ENCODE peak calls at places on chromosomes 12 and 14, in ten cellular contexts. One of them, this sample, is unnamed. For H3K36me3, the result is how much of the 10 kb centered on the place peaks cover.

GRCh38 chr14:56094063-56094462 is 24.1 kb upstream of the PELI2 start:
- DNase-seq in K562: no peak
- DNase-seq in WERI-Rb-1: no peak
- DNase-seq in effector memory CD4-positive, alpha-beta T cell: no peak
- DNase-seq in lung: no peak
- DNase-seq in CD8-positive, alpha-beta T cell: no peak
- DNase-seq in transverse colon: no peak
- DNase-seq in colonic mucosa: no peak
- DNase-seq in OCI-LY7: no peak
- DNase-seq in fibroblast of lung: peak
- DNase-seq in this sample: no peak

GRCh38 chr12:23817345-23817744 is 132.1 kb downstream of the SOX5 start:
- DNase-seq in lung: no peak
- DNase-seq in transverse colon: no peak
- DNase-seq in effector memory CD4-positive, alpha-beta T cell: no peak
- DNase-seq in CD8-positive, alpha-beta T cell: no peak
- DNase-seq in K562: no peak
- DNase-seq in fibroblast of lung: no peak
- DNase-seq in WERI-Rb-1: no peak
- DNase-seq in colonic mucosa: no peak
- DNase-seq in OCI-LY7: no peak
- DNase-seq in this sample: no peak

GRCh38 chr12:132138941-132139871 is 4.9 kb downstream of the DDX51 start:
- DNase-seq in lung: no peak
- DNase-seq in OCI-LY7: no peak
- DNase-seq in fibroblast of lung: no peak
- DNase-seq in effector memory CD4-positive, alpha-beta T cell: no peak
- DNase-seq in CD8-positive, alpha-beta T cell: no peak
- DNase-seq in colonic mucosa: no peak
- DNase-seq in WERI-Rb-1: no peak
- DNase-seq in K562: no peak
- DNase-seq in transverse colon: no peak
- DNase-seq in this sample: no peak

GRCh38 chr12:25829192-25829591 is 129.3 kb upstream of the RASSF8 start:
- DNase-seq in colonic mucosa: no peak
- DNase-seq in transverse colon: peak
- DNase-seq in WERI-Rb-1: no peak
- DNase-seq in fibroblast of lung: peak
- DNase-seq in effector memory CD4-positive, alpha-beta T cell: no peak
- DNase-seq in CD8-positive, alpha-beta T cell: no peak
- DNase-seq in OCI-LY7: no peak
- DNase-seq in K562: no peak
- DNase-seq in lung: no peak
- DNase-seq in this sample: no peak

GRCh38 chr12:104002686-104003085 is 37.0 kb downstream of the TDG start:
- DNase-seq in OCI-LY7: no peak
- DNase-seq in effector memory CD4-positive, alpha-beta T cell: no peak
- DNase-seq in CD8-positive, alpha-beta T cell: no peak
- DNase-seq in colonic mucosa: no peak
- DNase-seq in transverse colon: no peak
- DNase-seq in K562: no peak
- DNase-seq in WERI-Rb-1: no peak
- DNase-seq in lung: no peak
- DNase-seq in fibroblast of lung: no peak
- DNase-seq in this sample: no peak

GRCh38 chr14:88834883-88835431 is 10.5 kb downstream of the TTC8 start:
- DNase-seq in CD8-positive, alpha-beta T cell: no peak
- DNase-seq in effector memory CD4-positive, alpha-beta T cell: no peak
- DNase-seq in K562: no peak
- DNase-seq in transverse colon: no peak
- DNase-seq in colonic mucosa: no peak
- DNase-seq in WERI-Rb-1: no peak
- DNase-seq in fibroblast of lung: peak
- DNase-seq in OCI-LY7: no peak
- DNase-seq in lung: no peak
- DNase-seq in this sample: no peak

GRCh38 chr12:108052260-108052659 is 76.8 kb upstream of the WSCD2 start:
- DNase-seq in fibroblast of lung: no peak
- DNase-seq in effector memory CD4-positive, alpha-beta T cell: no peak
- DNase-seq in lung: no peak
- DNase-seq in transverse colon: no peak
- DNase-seq in CD8-positive, alpha-beta T cell: no peak
- DNase-seq in OCI-LY7: no peak
- DNase-seq in K562: no peak
- DNase-seq in WERI-Rb-1: no peak
- DNase-seq in colonic mucosa: no peak
- DNase-seq in this sample: no peak

GRCh38 chr12:56071648-56072047 is 8.3 kb upstream of the ERBB3 start:
- DNase-seq in K562: no peak
- DNase-seq in WERI-Rb-1: no peak
- DNase-seq in lung: no peak
- DNase-seq in effector memory CD4-positive, alpha-beta T cell: no peak
- DNase-seq in colonic mucosa: no peak
- DNase-seq in fibroblast of lung: peak
- DNase-seq in transverse colon: no peak
- DNase-seq in OCI-LY7: no peak
- DNase-seq in CD8-positive, alpha-beta T cell: no peak
- DNase-seq in this sample: no peak

GRCh38 chr12:80756875-80757274 is 40.2 kb downstream of the MYF5 start:
- DNase-seq in transverse colon: no peak
- DNase-seq in WERI-Rb-1: no peak
- DNase-seq in effector memory CD4-positive, alpha-beta T cell: no peak
- DNase-seq in colonic mucosa: no peak
- DNase-seq in K562: no peak
- DNase-seq in CD8-positive, alpha-beta T cell: no peak
- DNase-seq in OCI-LY7: no peak
- DNase-seq in lung: no peak
- DNase-seq in fibroblast of lung: peak
- DNase-seq in this sample: no peak

GRCh38 chr12:71602745-71603577 is 60.7 kb downstream of the ZFC3H1 start:
- DNase-seq in effector memory CD4-positive, alpha-beta T cell: no peak
- DNase-seq in OCI-LY7: no peak
- DNase-seq in fibroblast of lung: no peak
- DNase-seq in colonic mucosa: no peak
- DNase-seq in CD8-positive, alpha-beta T cell: no peak
- DNase-seq in lung: no peak
- DNase-seq in transverse colon: no peak
- DNase-seq in K562: no peak
- DNase-seq in WERI-Rb-1: no peak
- DNase-seq in this sample: no peak

GRCh38 chr12:71610036-71610795 is 53.4 kb downstream of the ZFC3H1 start:
- DNase-seq in K562: no peak
- DNase-seq in effector memory CD4-positive, alpha-beta T cell: no peak
- DNase-seq in WERI-Rb-1: no peak
- DNase-seq in OCI-LY7: no peak
- DNase-seq in transverse colon: no peak
- DNase-seq in lung: no peak
- DNase-seq in fibroblast of lung: no peak
- DNase-seq in CD8-positive, alpha-beta T cell: no peak
- DNase-seq in colonic mucosa: no peak
- DNase-seq in this sample: no peak

GRCh38 chr12:71605034-71605433 is 58.6 kb downstream of the ZFC3H1 start:
- DNase-seq in CD8-positive, alpha-beta T cell: no peak
- DNase-seq in fibroblast of lung: no peak
- DNase-seq in WERI-Rb-1: no peak
- DNase-seq in lung: no peak
- DNase-seq in OCI-LY7: no peak
- DNase-seq in colonic mucosa: no peak
- DNase-seq in K562: no peak
- DNase-seq in effector memory CD4-positive, alpha-beta T cell: no peak
- DNase-seq in transverse colon: no peak
- DNase-seq in this sample: no peak

DNA sequence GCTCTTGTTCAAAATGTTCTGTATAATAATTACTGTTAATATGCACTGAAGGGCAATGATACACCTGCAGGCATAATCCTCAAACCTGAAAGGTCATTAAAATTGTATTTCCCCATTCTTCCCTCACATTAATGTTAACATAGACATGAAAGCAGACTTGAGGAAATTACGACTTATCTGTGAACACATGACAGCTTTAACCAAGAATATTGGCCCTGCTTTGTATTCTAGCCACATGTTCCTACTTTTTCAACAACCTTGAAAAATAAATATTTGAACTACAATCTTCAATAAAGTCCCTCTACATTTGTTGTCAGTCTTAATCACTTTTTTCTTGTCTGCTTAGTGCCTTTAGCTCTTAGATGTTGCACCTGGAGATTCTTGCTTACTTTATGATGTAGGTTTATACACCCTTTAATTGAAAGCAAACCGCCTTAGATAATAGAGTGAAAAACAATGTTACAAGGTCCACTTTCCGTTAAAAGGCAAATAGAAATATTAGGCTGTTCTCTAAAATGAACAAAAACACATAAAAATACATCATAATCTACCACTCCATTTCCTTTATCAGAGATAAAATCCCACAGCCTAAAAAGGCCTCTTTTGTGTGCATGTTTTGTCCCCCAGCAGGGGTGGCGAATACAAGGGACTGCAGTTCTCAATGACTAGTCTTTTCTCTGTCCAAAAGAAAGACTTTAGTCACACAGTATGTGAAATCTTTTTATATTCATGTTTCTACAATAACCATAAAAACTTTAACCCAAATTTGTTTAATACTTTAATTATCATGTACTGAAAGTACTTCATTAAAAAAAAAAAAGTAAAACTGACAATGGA is 55.9 kb downstream of the ZFC3H1 start:
- DNase-seq in WERI-Rb-1: no peak
- DNase-seq in colonic mucosa: no peak
- DNase-seq in K562: no peak
- DNase-seq in effector memory CD4-positive, alpha-beta T cell: no peak
- DNase-seq in OCI-LY7: no peak
- DNase-seq in CD8-positive, alpha-beta T cell: no peak
- DNase-seq in lung: no peak
- DNase-seq in transverse colon: no peak
- DNase-seq in fibroblast of lung: no peak
- DNase-seq in this sample: no peak
- H3K36me3 ChIP-seq in WERI-Rb-1: under half
- H3K36me3 ChIP-seq in colonic mucosa: under half
- H3K36me3 ChIP-seq in K562: half or more
- H3K36me3 ChIP-seq in effector memory CD4-positive, alpha-beta T cell: under half
- H3K36me3 ChIP-seq in OCI-LY7: half or more
- H3K36me3 ChIP-seq in CD8-positive, alpha-beta T cell: under half
- H3K36me3 ChIP-seq in lung: under half
- H3K36me3 ChIP-seq in transverse colon: under half
- H3K36me3 ChIP-seq in fibroblast of lung: under half
- H3K36me3 ChIP-seq in this sample: under half

GRCh38 chr12:117034249-117034648 is 65.0 kb downstream of the TESC start:
- DNase-seq in effector memory CD4-positive, alpha-beta T cell: no peak
- DNase-seq in fibroblast of lung: no peak
- DNase-seq in lung: no peak
- DNase-seq in transverse colon: no peak
- DNase-seq in OCI-LY7: no peak
- DNase-seq in WERI-Rb-1: peak
- DNase-seq in K562: no peak
- DNase-seq in colonic mucosa: no peak
- DNase-seq in CD8-positive, alpha-beta T cell: no peak
- DNase-seq in this sample: no peak
- H3K36me3 ChIP-seq in effector memory CD4-positive, alpha-beta T cell: under half
- H3K36me3 ChIP-seq in fibroblast of lung: under half
- H3K36me3 ChIP-seq in lung: under half
- H3K36me3 ChIP-seq in transverse colon: under half
- H3K36me3 ChIP-seq in OCI-LY7: under half
- H3K36me3 ChIP-seq in WERI-Rb-1: under half
- H3K36me3 ChIP-seq in K562: under half
- H3K36me3 ChIP-seq in colonic mucosa: under half
- H3K36me3 ChIP-seq in CD8-positive, alpha-beta T cell: under half
- H3K36me3 ChIP-seq in this sample: under half

DNA sequence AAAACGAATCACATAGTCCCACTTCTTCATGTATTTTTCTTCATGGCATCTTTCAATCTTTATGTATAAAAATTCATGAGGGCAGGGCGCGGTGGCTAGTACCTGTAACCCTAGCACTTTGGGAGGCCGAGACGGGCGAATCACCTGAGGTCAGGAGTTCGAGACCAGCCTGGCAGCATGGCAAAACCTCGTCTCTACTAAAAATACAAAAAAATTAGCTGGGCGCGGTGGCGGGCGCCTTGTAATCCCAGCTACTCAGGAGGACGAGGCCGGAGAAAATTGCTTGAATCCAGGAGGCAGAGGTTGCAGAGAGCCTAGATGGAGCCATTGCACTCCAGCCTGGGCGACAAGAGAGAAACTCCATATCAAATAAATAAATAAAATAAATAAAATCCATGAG is 2.5 kb upstream of the GABARAPL1 start:
- DNase-seq in WERI-Rb-1: no peak
- DNase-seq in fibroblast of lung: no peak
- DNase-seq in colonic mucosa: no peak
- DNase-seq in K562: no peak
- DNase-seq in CD8-positive, alpha-beta T cell: no peak
- DNase-seq in transverse colon: no peak
- DNase-seq in OCI-LY7: no peak
- DNase-seq in effector memory CD4-positive, alpha-beta T cell: no peak
- DNase-seq in lung: no peak
- DNase-seq in this sample: no peak
- H3K36me3 ChIP-seq in WERI-Rb-1: under half
- H3K36me3 ChIP-seq in fibroblast of lung: under half
- H3K36me3 ChIP-seq in colonic mucosa: under half
- H3K36me3 ChIP-seq in K562: under half
- H3K36me3 ChIP-seq in CD8-positive, alpha-beta T cell: under half
- H3K36me3 ChIP-seq in transverse colon: under half
- H3K36me3 ChIP-seq in OCI-LY7: under half
- H3K36me3 ChIP-seq in effector memory CD4-positive, alpha-beta T cell: under half
- H3K36me3 ChIP-seq in lung: under half
- H3K36me3 ChIP-seq in this sample: under half

GRCh38 chr12:120137833-120138232 is 21.3 kb upstream of the RAB35 start:
- DNase-seq in colonic mucosa: no peak
- DNase-seq in fibroblast of lung: no peak
- DNase-seq in lung: no peak
- DNase-seq in OCI-LY7: no peak
- DNase-seq in CD8-positive, alpha-beta T cell: no peak
- DNase-seq in transverse colon: no peak
- DNase-seq in WERI-Rb-1: no peak
- DNase-seq in effector memory CD4-positive, alpha-beta T cell: no peak
- DNase-seq in K562: no peak
- DNase-seq in this sample: no peak

GRCh38 chr12:120132863-120133385 is 16.4 kb upstream of the RAB35 start:
- DNase-seq in K562: no peak
- DNase-seq in lung: no peak
- DNase-seq in OCI-LY7: peak
- DNase-seq in colonic mucosa: no peak
- DNase-seq in WERI-Rb-1: no peak
- DNase-seq in effector memory CD4-positive, alpha-beta T cell: no peak
- DNase-seq in CD8-positive, alpha-beta T cell: no peak
- DNase-seq in fibroblast of lung: no peak
- DNase-seq in transverse colon: peak
- DNase-seq in this sample: no peak

GRCh38 chr12:120134307-120134980 is 17.9 kb upstream of the RAB35 start:
- DNase-seq in CD8-positive, alpha-beta T cell: no peak
- DNase-seq in effector memory CD4-positive, alpha-beta T cell: no peak
- DNase-seq in lung: no peak
- DNase-seq in WERI-Rb-1: no peak
- DNase-seq in fibroblast of lung: no peak
- DNase-seq in K562: no peak
- DNase-seq in transverse colon: no peak
- DNase-seq in OCI-LY7: no peak
- DNase-seq in colonic mucosa: no peak
- DNase-seq in this sample: no peak

GRCh38 chr12:120138366-120138765 is 21.8 kb upstream of the RAB35 start:
- DNase-seq in fibroblast of lung: no peak
- DNase-seq in effector memory CD4-positive, alpha-beta T cell: no peak
- DNase-seq in CD8-positive, alpha-beta T cell: no peak
- DNase-seq in colonic mucosa: no peak
- DNase-seq in OCI-LY7: no peak
- DNase-seq in lung: no peak
- DNase-seq in transverse colon: no peak
- DNase-seq in WERI-Rb-1: no peak
- DNase-seq in K562: no peak
- DNase-seq in this sample: no peak

GRCh38 chr12:120136093-120136770 is 19.7 kb upstream of the RAB35 start:
- DNase-seq in transverse colon: no peak
- DNase-seq in lung: no peak
- DNase-seq in CD8-positive, alpha-beta T cell: no peak
- DNase-seq in effector memory CD4-positive, alpha-beta T cell: no peak
- DNase-seq in OCI-LY7: no peak
- DNase-seq in colonic mucosa: no peak
- DNase-seq in K562: no peak
- DNase-seq in WERI-Rb-1: peak
- DNase-seq in fibroblast of lung: no peak
- DNase-seq in this sample: no peak
- H3K36me3 ChIP-seq in transverse colon: under half
- H3K36me3 ChIP-seq in lung: half or more
- H3K36me3 ChIP-seq in CD8-positive, alpha-beta T cell: half or more
- H3K36me3 ChIP-seq in effector memory CD4-positive, alpha-beta T cell: half or more
- H3K36me3 ChIP-seq in OCI-LY7: half or more
- H3K36me3 ChIP-seq in colonic mucosa: under half
- H3K36me3 ChIP-seq in K562: half or more
- H3K36me3 ChIP-seq in WERI-Rb-1: half or more
- H3K36me3 ChIP-seq in fibroblast of lung: half or more
- H3K36me3 ChIP-seq in this sample: half or more

This sample was measured in HCT116.